ENCODE peak calls at places on chromosomes 7 and 10, in five cellular contexts. O is AG08395; X is CD8-positive, alpha-beta memory T cell; G is H9; H is H54. J is an unnamed sample.

GRCh38 chr10:97991875-97992274 is 38.5 kb downstream of the CRTAC1 start:
- DNase-seq in X (no peak), O (peak), H (peak), G (peak), J (no peak)

GRCh38 chr7:73833251-73833919 is 2.6 kb downstream of the CLDN4 start:
- DNase-seq in G (peak), O (no peak), X (no peak), H (no peak), J (no peak)

GRCh38 chr7:12861070-12861469 is 173.6 kb downstream of the ARL4A start:
- DNase-seq in X (no peak), H (no peak), O (no peak), G (no peak), J (no peak)

GRCh38 chr10:78821052-78821451 is 247.7 kb upstream of the ZMIZ1 start:
- DNase-seq in O (no peak), H (no peak), G (no peak), X (no peak), J (no peak)

GRCh38 chr7:30010022-30010421 is 16.5 kb downstream of the FKBP14 start:
- DNase-seq in G (no peak), H (no peak), O (no peak), X (no peak), J (no peak)

GRCh38 chr10:102595293-102595692 is 49.0 kb upstream of the TRIM8 start:
- DNase-seq in H (no peak), X (no peak), G (no peak), O (no peak), J (no peak)

GRCh38 chr10:71128311-71129010 is 83.9 kb upstream of the UNC5B start:
- DNase-seq in H (no peak), X (no peak), G (no peak), O (no peak), J (no peak)

GRCh38 chr10:97731346-97732051 is 5.4 kb upstream of the ZFYVE27 start:
- DNase-seq in O (peak), G (peak), H (no peak), X (peak), J (peak)

GRCh38 chr7:44535348-44536064 is 5.6 kb downstream of the NPC1L1 start:
- DNase-seq in X (no peak), G (no peak), H (no peak), O (no peak), J (no peak)

GRCh38 chr10:132787253-132788179 is 1.6 kb upstream of the NKX6-2 start:
- DNase-seq in O (no peak), X (no peak), G (peak), H (no peak), J (no peak)

GRCh38 chr10:12777840-12778585 is 223.5 kb downstream of the CCDC3 start:
- DNase-seq in G (no peak), H (no peak), O (no peak), X (no peak), J (no peak)

GRCh38 chr7:29146082-29146706 is at the start of gene CPVL:
- DNase-seq in G (peak), H (no peak), X (no peak), O (no peak), J (no peak)

GRCh38 chr7:50281680-50282445 is 22.7 kb upstream of the IKZF1 start:
- DNase-seq in G (no peak), X (peak), O (no peak), H (no peak), J (peak)

GRCh38 chr10:44864042-44864436 is 47.1 kb upstream of the TMEM72 start:
- DNase-seq in O (no peak), X (peak), G (peak), H (no peak), J (no peak)

GRCh38 chr10:71912431-71912830 is 51.8 kb upstream of the CHST3 start:
- DNase-seq in O (no peak), X (no peak), G (no peak), H (peak), J (no peak)

GRCh38 chr10:33706191-33706590 is 371.7 kb upstream of the NRP1 start:
- DNase-seq in X (no peak), G (no peak), H (no peak), O (peak), J (no peak)

GRCh38 chr10:22630229-22631174 is 83.9 kb downstream of the PIP4K2A start:
- DNase-seq in G (no peak), X (peak), O (peak), H (no peak), J (peak)

GRCh38 chr10:99292159-99292558 is 37.0 kb upstream of the CNNM1 start:
- DNase-seq in X (no peak), H (no peak), G (no peak), O (peak), J (no peak)

GRCh38 chr10:132390455-132391371 is 6.3 kb upstream of the PWWP2B start:
- DNase-seq in H (no peak), O (no peak), X (no peak), G (no peak), J (no peak)

GRCh38 chr10:97196213-97197029 is 10.7 kb upstream of the SLIT1 start:
- DNase-seq in H (peak), G (peak), X (peak), O (peak), J (peak)

GRCh38 chr7:43196379-43196778 is 83.9 kb downstream of the HECW1 start:
- DNase-seq in H (no peak), G (no peak), X (no peak), O (no peak), J (no peak)

GRCh38 chr10:31745612-31746376 is 182.8 kb downstream of the ARHGAP12 start:
- DNase-seq in O (peak), G (no peak), X (no peak), H (peak), J (no peak)

GRCh38 chr7:6646380-6646950 is 9.3 kb downstream of the ZNF316 start:
- DNase-seq in G (no peak), O (no peak), X (no peak), H (no peak), J (no peak)

GRCh38 chr10:124992462-124993344 is 50.8 kb downstream of the ZRANB1 start:
- DNase-seq in G (peak), X (no peak), O (peak), H (no peak), J (peak)

GRCh38 chr7:117478796-117479479 is 887 bp upstream of the CFTR start:
- DNase-seq in H (no peak), G (peak), X (no peak), O (no peak), J (no peak)